ENCODE peak calls at places on chromosomes 12 and 14, in four cellular contexts. B is retinal pigment epithelial cell; I is activated CD8-positive, alpha-beta T cell treated with anti-CD3 and anti-CD28 coated beads, Interleukin-2, amount 10 ng/mL, durations not matched to agents 7 days and 5 days; H is GM12865. L is an unnamed sample.

GRCh38 chr12:90816353-90817089 is 138.5 kb downstream of the CCER1 start:
- DNase-seq in H (no peak), B (no peak), I (no peak), L (no peak)

GRCh38 chr12:104219361-104219892 is 3.8 kb downstream of the TXNRD1 start:
- DNase-seq in B (peak), I (no peak), H (no peak), L (peak)

GRCh38 chr12:113208041-113208934 is 13.0 kb upstream of the TPCN1 start:
- DNase-seq in I (peak), H (peak), B (no peak), L (peak)

GRCh38 chr12:12776261-12776660 is 9.2 kb upstream of the APOLD1 start:
- DNase-seq in H (no peak), I (no peak), B (no peak), L (peak)

GRCh38 chr12:53055471-53056266 is 5.8 kb downstream of the TNS2 start:
- DNase-seq in H (no peak), I (no peak), B (no peak), L (no peak)

GRCh38 chr12:3251067-3251466 is 173.9 kb downstream of the TSPAN9 start:
- DNase-seq in H (no peak), B (no peak), I (no peak), L (no peak)

GRCh38 chr14:35402323-35403084 is 2.0 kb downstream of the NFKBIA start:
- DNase-seq in B (no peak), I (peak), H (peak), L (no peak)

GRCh38 chr12:42846782-42847181 is 257.2 kb upstream of the PRICKLE1 start:
- DNase-seq in H (no peak), I (no peak), B (no peak), L (peak)

GRCh38 chr14:34971381-34971780 is 11.4 kb upstream of the SRP54 start:
- DNase-seq in B (no peak), H (no peak), I (no peak), L (no peak)

L was measured in mesendoderm.